ENCODE peak calls at places on chromosomes 16 and 17, in eight cellular contexts. T, G, Y, E, J, M, Z and U are unnamed samples.

GRCh38 chr16:87474017-87474416 is 18.8 kb downstream of the ZCCHC14 start:
- DNase-seq in T (no peak), G (no peak), E (no peak), M (no peak), Y (no peak), J (no peak), Z (no peak), U (no peak)

GRCh38 chr17:33125552-33125950 is 133.9 kb downstream of the SPACA3 start:
- DNase-seq in E (no peak), T (no peak), Z (no peak), M (no peak), G (no peak), Y (no peak), J (no peak), U (no peak)

GRCh38 chr17:41329279-41329925 is 13.9 kb upstream of the KRTAP17-1 start:
- DNase-seq in G (peak; percentile 59), E (no peak), T (no peak), Y (no peak), J (peak; percentile 43), Z (peak; percentile 34), M (no peak), U (no peak)

GRCh38 chr17:44350733-44351226 is 5.7 kb downstream of the GRN start:
- DNase-seq in M (peak; percentile 69), J (peak; percentile 70), Y (no peak), Z (peak; percentile 82), E (peak; percentile 47), T (peak; percentile 54), G (peak; percentile 82), U (no peak)

GRCh38 chr17:74779948-74780400 is 3.8 kb upstream of the NAT9 start:
- DNase-seq in J (no peak), T (no peak), E (no peak), Z (peak; percentile 88), G (no peak), M (peak; percentile 45), Y (no peak), U (no peak)

GRCh38 chr16:81650982-81651562 is 128.0 kb upstream of the PLCG2 start:
- DNase-seq in G (no peak), Z (no peak), T (no peak), J (no peak), M (peak; percentile 78), Y (no peak), E (peak; percentile 79), U (no peak)

GRCh38 chr16:18953535-18953934 is 27.3 kb upstream of the SMG1 start:
- DNase-seq in M (no peak), Y (no peak), E (no peak), J (no peak), T (no peak), G (no peak), Z (no peak), U (no peak)

GRCh38 chr16:16028311-16028999 is 79.0 kb downstream of the ABCC1 start:
- DNase-seq in Y (no peak), E (no peak), Z (no peak), M (no peak), T (no peak), G (no peak), J (no peak), U (no peak)

GRCh38 chr17:9110501-9110900 is 89.2 kb downstream of the NTN1 start:
- DNase-seq in Z (no peak), Y (no peak), J (no peak), M (no peak), G (no peak), T (no peak), E (no peak), U (no peak)

GRCh38 chr16:85207357-85207921 is 95.2 kb upstream of the CIBAR2 start:
- DNase-seq in T (no peak), J (no peak), Z (no peak), E (no peak), M (no peak), Y (no peak), G (no peak), U (no peak)

GRCh38 chr17:82710499-82711232 is 5.8 kb upstream of the FN3KRP start:
- DNase-seq in Z (no peak), J (no peak), T (no peak), M (no peak), G (no peak), Y (no peak), E (no peak), U (no peak)

GRCh38 chr17:63455417-63455816 is 9.3 kb upstream of the CYB561 start:
- DNase-seq in J (no peak), Z (no peak), M (no peak), G (no peak), Y (no peak), T (no peak), E (no peak), U (no peak)

GRCh38 chr16:70407811-70408274 is 31.1 kb downstream of the ST3GAL2 start:
- DNase-seq in J (no peak), T (no peak), Y (no peak), E (no peak), M (no peak), Z (no peak), G (no peak), U (no peak)

GRCh38 chr17:59464246-59464645 is 101.2 kb upstream of the DHX40 start:
- DNase-seq in T (no peak), Y (no peak), J (no peak), M (no peak), E (no peak), G (no peak), Z (no peak), U (peak; percentile 8)

GRCh38 chr16:73549960-73550359 is 502.0 kb upstream of the ZFHX3 start:
- DNase-seq in M (no peak), T (no peak), Z (no peak), E (no peak), J (peak; percentile 15), Y (no peak), G (no peak), U (no peak)

GRCh38 chr17:19937522-19937921 is 40.1 kb downstream of the AKAP10 start:
- DNase-seq in G (no peak), M (no peak), J (no peak), Y (no peak), T (no peak), Z (no peak), E (no peak), U (no peak)

GRCh38 chr16:47854737-47855136 is 301.1 kb downstream of the ABCC12 start:
- DNase-seq in G (no peak), M (no peak), T (no peak), E (no peak), Z (no peak), J (no peak), Y (no peak), U (no peak)

GRCh38 chr17:7956208-7956965 is 24.4 kb downstream of the CNTROB start:
- DNase-seq in T (no peak), M (peak; percentile 82), G (no peak), J (no peak), Z (no peak), Y (no peak), E (peak; percentile 80), U (no peak)

GRCh38 chr17:75061055-75061438 is 14.0 kb downstream of the KCTD2 start:
- DNase-seq in E (no peak), Z (no peak), T (no peak), M (no peak), G (no peak), Y (no peak), J (no peak), U (no peak)

GRCh38 chr16:370443-370842 is at the start of gene MRPL28:
- DNase-seq in J (peak; percentile 81), M (peak; percentile 95), E (peak; percentile 95), T (peak; percentile 86), G (peak; percentile 91), Y (peak; percentile 72), Z (peak; percentile 94), U (peak; percentile 94)
- TF ChIP-seq CTCF in J (no peak), M (no peak), E (no peak), T (no peak), G (no peak), Y (no peak), Z (no peak), U (no peak)

GRCh38 chr17:39073916-39074315 is 77.5 kb downstream of the PLXDC1 start:
- DNase-seq in M (no peak), T (no peak), Y (no peak), Z (no peak), G (no peak), J (no peak), E (no peak), U (no peak)

GRCh38 chr17:39079836-39080235 is 71.6 kb downstream of the PLXDC1 start:
- DNase-seq in M (no peak), E (no peak), J (no peak), Z (no peak), T (no peak), Y (no peak), G (no peak), U (no peak)

GRCh38 chr17:39077252-39077651 is 74.2 kb downstream of the PLXDC1 start:
- DNase-seq in M (no peak), T (no peak), E (no peak), G (no peak), Z (no peak), Y (no peak), J (no peak), U (no peak)

GRCh38 chr17:39080416-39081179 is 70.8 kb downstream of the PLXDC1 start:
- DNase-seq in M (peak; percentile 60), T (no peak), J (no peak), E (peak; percentile 65), Y (no peak), G (no peak), Z (no peak), U (no peak)

GRCh38 chr17:39077874-39078273 is 73.6 kb downstream of the PLXDC1 start:
- DNase-seq in Z (no peak), Y (no peak), J (no peak), M (no peak), T (no peak), G (no peak), E (no peak), U (no peak)
- TF ChIP-seq CTCF in Z (no peak), Y (no peak), J (no peak), M (no peak), T (no peak), G (no peak), E (no peak), U (no peak)

GRCh38 chr16:5022521-5022920 is 11.2 kb downstream of the NAGPA start:
- DNase-seq in Z (no peak), G (no peak), Y (no peak), E (no peak), M (no peak), T (no peak), J (no peak), U (no peak)
- TF ChIP-seq CTCF in Z (no peak), G (no peak), Y (no peak), E (no peak), M (no peak), T (no peak), J (no peak), U (no peak)

DNA sequence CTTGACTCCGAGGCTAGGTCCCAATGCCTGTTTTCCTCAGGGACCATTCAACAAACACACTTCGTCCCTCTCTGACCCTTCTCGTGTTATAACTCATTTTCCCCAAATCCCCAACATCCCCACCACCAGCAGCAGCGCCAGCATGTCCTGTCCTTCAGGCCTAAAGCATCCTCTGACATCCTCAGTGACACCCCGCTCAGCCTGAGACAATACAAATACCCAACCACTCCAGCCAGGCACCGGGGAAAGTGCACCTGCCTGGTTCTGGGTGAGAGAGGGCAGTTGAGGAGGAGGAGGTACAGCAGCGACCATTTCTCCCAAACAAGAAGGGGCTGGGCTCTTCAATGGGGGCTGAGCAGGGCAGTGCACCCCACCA is 4.7 kb downstream of the MNT start:
- DNase-seq in T (no peak), Y (no peak), E (no peak), G (no peak), M (no peak), J (no peak), Z (no peak), U (no peak)
- TF ChIP-seq CTCF in T (no peak), Y (no peak), E (no peak), G (no peak), M (no peak), J (no peak), Z (no peak), U (no peak)